ENCODE peak calls at places on chromosomes 1 and 21, in six cellular contexts. A is sigmoid colon, K is transverse colon, U is HCT116, W is GM23338, E is SK-N-SH. I is an unnamed sample.

GRCh38 chr1:11529330-11529729 is 50.4 kb downstream of the DISP3 start:
- DNase-seq in U (no peak), W (no peak), E (no peak), A (no peak), K (no peak), I (no peak)

GRCh38 chr1:154157520-154158306 is 2.8 kb upstream of the NUP210L start:
- DNase-seq in U (no peak), A (no peak), E (no peak), W (no peak), K (no peak), I (peak)

GRCh38 chr1:21865943-21866628 is 54.0 kb downstream of the LDLRAD2 start:
- DNase-seq in A (no peak), W (peak), U (no peak), E (peak), K (peak), I (no peak)

GRCh38 chr21:38646213-38646837 is 148.0 kb upstream of the ERG start:
- DNase-seq in W (no peak), E (no peak), A (no peak), U (no peak), K (no peak), I (no peak)

GRCh38 chr1:226798427-226799411 is 59.6 kb upstream of the ITPKB start:
- DNase-seq in U (no peak), K (peak), E (no peak), W (no peak), A (no peak), I (peak)

GRCh38 chr1:15870421-15870820 is 22.9 kb downstream of the SPEN start:
- DNase-seq in E (no peak), K (no peak), A (no peak), W (no peak), U (no peak), I (no peak)

GRCh38 chr1:153277852-153278251 is 18.4 kb downstream of the LORICRIN start:
- DNase-seq in A (no peak), U (peak), K (peak), E (no peak), W (peak), I (peak)

GRCh38 chr1:233912447-233912846 is 8.0 kb downstream of the SLC35F3 start:
- DNase-seq in W (no peak), E (peak), A (no peak), U (no peak), K (no peak), I (no peak)

GRCh38 chr1:54968581-54968980 is 11.8 kb upstream of the TMEM61 start:
- DNase-seq in A (no peak), U (no peak), E (no peak), W (no peak), K (no peak), I (peak)

GRCh38 chr1:235441159-235441685 is 63.0 kb downstream of the B3GALNT2 start:
- DNase-seq in W (no peak), A (no peak), E (no peak), U (no peak), K (no peak), I (no peak)

GRCh38 chr1:7264101-7264500 is 478.8 kb downstream of the CAMTA1 start:
- DNase-seq in E (no peak), A (no peak), W (no peak), K (no peak), U (no peak), I (no peak)

GRCh38 chr1:27527857-27528700 is 38.1 kb upstream of the WASF2 start:
- DNase-seq in A (no peak), U (no peak), K (peak), E (peak), W (peak), I (peak)

GRCh38 chr1:47333922-47334764 is 553 bp downstream of the CMPK1 start:
- DNase-seq in W (peak), E (peak), K (peak), U (peak), A (peak), I (peak)

GRCh38 chr1:163275222-163275621 is 46.5 kb upstream of the NUF2 start:
- DNase-seq in A (no peak), K (no peak), W (no peak), E (no peak), U (no peak), I (no peak)

GRCh38 chr1:99957818-99958217 is 12.0 kb upstream of the SLC35A3 start:
- DNase-seq in U (no peak), W (peak), A (no peak), E (no peak), K (no peak), I (no peak)

GRCh38 chr1:228367798-228368791 is 38.5 kb downstream of the TRIM11 start:
- DNase-seq in U (no peak), E (no peak), K (no peak), W (peak), A (peak), I (no peak)

GRCh38 chr1:11654571-11655262 is at the start of gene FBXO44:
- DNase-seq in E (peak), W (peak), K (peak), A (peak), U (no peak), I (peak)

GRCh38 chr1:185733818-185734709 is at the start of gene HMCN1:
- DNase-seq in A (peak), W (peak), K (peak), E (peak), U (peak), I (peak)

GRCh38 chr1:52552236-52552504 is 722 bp downstream of the TUT4 start:
- DNase-seq in W (peak), A (peak), U (no peak), E (peak), K (peak), I (peak)

GRCh38 chr1:53143527-53143926 is 1.1 kb upstream of the SLC1A7 start:
- DNase-seq in K (no peak), W (no peak), E (peak), U (no peak), A (no peak), I (no peak)

GRCh38 chr1:200684015-200684414 is 14.3 kb upstream of the DDX59 start:
- DNase-seq in E (no peak), A (no peak), K (no peak), U (no peak), W (no peak), I (no peak)

GRCh38 chr1:63651110-63651776 is 58.0 kb downstream of the PGM1 start:
- DNase-seq in A (no peak), W (no peak), E (no peak), K (no peak), U (no peak), I (no peak)

GRCh38 chr1:116076831-116077230 is 34.4 kb upstream of the MAB21L3 start:
- DNase-seq in A (no peak), E (no peak), W (no peak), U (no peak), K (no peak), I (no peak)

GRCh38 chr21:16279658-16280581 is 550.1 kb downstream of the USP25 start:
- DNase-seq in A (peak), W (peak), E (no peak), K (no peak), U (no peak), I (no peak)

GRCh38 chr1:201356701-201357100 is 20.8 kb downstream of the TNNT2 start:
- DNase-seq in W (no peak), E (no peak), U (no peak), A (no peak), K (no peak), I (no peak)

GRCh38 chr1:186950547-186950946 is 121.8 kb downstream of the PLA2G4A start:
- DNase-seq in E (no peak), A (no peak), U (peak), K (no peak), W (no peak), I (no peak)

GRCh38 chr1:6578624-6579373 is 995 bp upstream of the ZBTB48 start:
- DNase-seq in U (no peak), A (no peak), W (no peak), K (no peak), E (peak), I (no peak)

GRCh38 chr1:230725256-230726012 is 11.5 kb upstream of the AGT start:
- DNase-seq in U (no peak), A (no peak), E (no peak), W (no peak), K (no peak), I (no peak)

GRCh38 chr1:160874935-160875334 is 10.0 kb downstream of the ITLN1 start:
- DNase-seq in K (no peak), E (no peak), W (no peak), A (no peak), U (no peak), I (no peak)

GRCh38 chr1:16422041-16422440 is 15.2 kb downstream of the SPATA21 start:
- DNase-seq in K (no peak), W (no peak), U (no peak), E (no peak), A (no peak), I (no peak)

GRCh38 chr1:214632091-214632490 is 29.1 kb downstream of the CENPF start:
- DNase-seq in K (no peak), U (no peak), W (no peak), E (no peak), A (no peak), I (no peak)

GRCh38 chr1:56525463-56526155 is 53.8 kb downstream of the PLPP3 start:
- DNase-seq in E (no peak), U (no peak), K (peak), A (no peak), W (no peak), I (peak)
- H3K27ac ChIP-seq in E (peak), U (no peak), K (no peak), A (no peak), W (no peak), I (no peak)

GRCh38 chr1:208176654-208177053 is 67.5 kb downstream of the PLXNA2 start:
- DNase-seq in U (no peak), K (no peak), A (no peak), E (no peak), W (no peak), I (no peak)

GRCh38 chr1:208175508-208175895 is 68.7 kb downstream of the PLXNA2 start:
- DNase-seq in W (no peak), A (no peak), E (no peak), U (no peak), K (no peak), I (no peak)

GRCh38 chr1:208174200-208174599 is 70.0 kb downstream of the PLXNA2 start:
- DNase-seq in A (no peak), E (no peak), K (no peak), W (no peak), U (no peak), I (no peak)

GRCh38 chr1:208173749-208174148 is 70.4 kb downstream of the PLXNA2 start:
- DNase-seq in K (no peak), A (no peak), U (no peak), E (no peak), W (no peak), I (no peak)

DNA sequence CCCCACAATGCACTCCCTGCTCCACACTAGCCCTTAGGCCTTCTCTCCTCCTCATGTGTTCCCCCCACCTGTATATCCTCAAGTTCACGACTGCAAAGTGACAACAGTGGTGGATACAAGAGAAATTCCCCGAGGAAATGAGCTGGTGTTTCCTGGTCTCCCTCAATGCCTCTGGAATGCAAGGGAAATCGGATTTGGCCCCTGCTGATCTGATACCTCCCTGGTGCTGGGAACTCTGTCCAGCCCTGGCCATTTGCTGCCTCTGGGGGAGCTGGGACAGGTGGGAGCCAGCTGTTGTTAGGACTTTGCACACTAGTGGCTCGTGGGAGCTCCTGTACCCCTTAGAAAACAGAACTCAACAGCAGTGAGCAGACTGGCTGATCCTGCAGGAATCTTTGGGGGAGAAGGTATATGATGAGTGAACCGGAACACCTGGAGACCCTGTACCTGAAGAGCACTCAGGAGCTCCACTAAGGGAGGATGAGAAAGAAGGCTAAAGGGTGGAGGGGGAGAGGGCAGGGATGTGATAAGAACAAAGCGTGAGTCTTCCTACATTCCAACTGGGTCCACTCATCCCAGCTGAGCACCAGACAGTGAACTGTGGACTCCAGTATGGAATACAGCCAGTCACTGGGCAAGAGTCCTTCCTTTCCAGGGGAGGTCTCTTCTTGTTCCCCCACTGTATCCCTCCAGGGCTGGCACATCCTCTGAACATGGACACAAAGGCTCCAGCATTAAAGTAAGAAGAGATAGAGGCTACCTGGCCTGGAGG is 69.3 kb downstream of the PLXNA2 start:
- DNase-seq in A (no peak), E (no peak), K (no peak), U (no peak), W (no peak), I (no peak)
- TF ChIP-seq POLR2AphosphoS5 in A (no peak), E (no peak), K (no peak), U (no peak), W (no peak), I (no peak)

GRCh38 chr1:1234180-1234808 is 2.3 kb downstream of the B3GALT6 start:
- DNase-seq in K (no peak), U (no peak), A (no peak), E (no peak), W (no peak), I (no peak)

GRCh38 chr1:1236945-1237873 is 5.2 kb downstream of the B3GALT6 start:
- DNase-seq in E (no peak), K (no peak), A (no peak), W (no peak), U (no peak), I (peak)

GRCh38 chr1:1237874-1238701 is 6.1 kb downstream of the B3GALT6 start:
- DNase-seq in W (no peak), A (no peak), E (no peak), K (peak), U (peak), I (no peak)

GRCh38 chr1:1235016-1235744 is 3.1 kb downstream of the B3GALT6 start:
- DNase-seq in W (no peak), E (no peak), K (no peak), A (no peak), U (no peak), I (no peak)

GRCh38 chr1:1236176-1236763 is 4.2 kb downstream of the B3GALT6 start:
- DNase-seq in K (no peak), W (no peak), E (no peak), U (no peak), A (no peak), I (no peak)
- H3K27ac ChIP-seq in K (no peak), W (no peak), E (no peak), U (peak), A (no peak), I (no peak)

DNA sequence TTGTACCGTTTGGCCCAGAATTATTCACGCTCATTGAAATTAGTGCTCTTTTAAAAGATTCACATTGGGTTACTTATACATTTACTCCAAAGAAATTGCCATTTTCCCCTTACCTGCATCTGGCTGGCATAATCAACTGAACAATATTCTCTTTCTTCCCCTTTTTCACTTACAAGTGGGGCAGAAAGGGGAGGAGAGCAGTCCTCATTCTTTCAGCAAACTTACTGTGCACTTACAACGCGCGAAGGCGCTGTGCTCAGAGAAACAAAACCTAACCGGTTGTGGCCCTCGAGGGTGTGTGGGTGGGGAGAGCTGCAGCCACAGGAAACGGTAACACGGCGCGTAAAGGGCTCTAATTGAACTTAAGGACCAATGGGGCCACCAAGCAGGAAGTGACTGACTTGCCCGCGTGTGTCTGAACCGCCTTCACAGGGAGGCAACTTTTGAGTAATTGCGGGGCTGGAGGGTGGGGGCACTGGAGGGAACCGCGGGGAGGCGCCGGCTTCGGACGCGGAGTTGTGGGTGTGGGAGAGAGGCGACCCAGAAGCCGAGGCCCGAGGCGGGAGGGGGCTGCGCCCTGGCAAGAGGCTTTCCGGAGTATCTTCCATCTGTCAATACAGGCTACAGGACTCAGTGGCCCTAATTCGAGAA is 693 bp upstream of the PNRC2 start:
- DNase-seq in E (peak), U (peak), K (peak), W (peak), A (peak), I (peak)
- TF ChIP-seq POLR2AphosphoS5 in E (peak), U (no peak), K (peak), W (peak), A (peak), I (peak)

GRCh38 chr1:209584186-209584776 is 767 bp downstream of the CAMK1G start:
- DNase-seq in K (no peak), U (no peak), W (no peak), A (no peak), E (no peak), I (no peak)

GRCh38 chr1:209586341-209586740 is 2.8 kb downstream of the CAMK1G start:
- DNase-seq in W (no peak), E (no peak), A (no peak), U (no peak), K (no peak), I (no peak)

GRCh38 chr1:209587778-209588177 is 4.3 kb downstream of the CAMK1G start:
- DNase-seq in A (no peak), W (no peak), K (no peak), E (no peak), U (no peak), I (no peak)

GRCh38 chr1:209585197-209585596 is 1.7 kb downstream of the CAMK1G start:
- DNase-seq in E (no peak), K (no peak), A (no peak), U (no peak), W (no peak), I (no peak)

DNA sequence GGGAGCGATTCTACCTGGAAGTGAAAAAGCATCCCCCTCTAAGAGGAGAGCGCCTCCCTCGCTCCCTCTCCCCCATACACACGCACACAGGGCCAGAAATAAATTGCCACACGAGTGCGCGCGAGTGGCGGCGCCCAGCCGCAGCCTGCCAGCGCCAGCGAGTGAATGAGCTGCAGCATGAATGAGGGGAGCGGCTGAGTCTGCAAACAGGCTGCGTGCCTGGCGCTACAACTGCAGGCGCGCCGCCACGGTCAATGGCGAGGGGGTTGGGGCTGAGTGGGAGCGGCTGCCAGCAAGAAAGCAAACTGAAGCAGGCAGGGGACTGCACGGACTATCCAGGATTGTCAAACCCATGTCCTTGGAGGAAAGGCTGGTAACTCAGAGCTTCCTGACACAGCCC is 2.2 kb downstream of the CAMK1G start:
- DNase-seq in U (no peak), E (peak), K (peak), W (peak), A (peak), I (peak)
- H3K27ac ChIP-seq in U (no peak), E (no peak), K (no peak), W (no peak), A (no peak), I (no peak)

GRCh38 chr1:224499204-224499603 is 64.6 kb upstream of the WDR26 start:
- DNase-seq in W (no peak), U (no peak), A (no peak), E (no peak), K (no peak), I (no peak)
- TF ChIP-seq POLR2AphosphoS5 in W (no peak), U (no peak), A (no peak), E (no peak), K (no peak), I (no peak)

I was measured in stomach.